ENCODE peak calls at places on chromosomes 11 and 22, in nine cellular contexts. M is H1, N is RWPE1, G is fibroblast of lung, V is SK-N-MC, B is psoas muscle, Y is right atrium auricular region, H is endodermal cell, F is AG04450. J is an unnamed sample.

GRCh38 chr11:44361883-44362282 is 51.9 kb upstream of the ALX4 start:
- DNase-seq in M (no peak), G (no peak), Y (no peak), B (no peak), F (no peak), N (no peak), V (no peak), H (no peak), J (no peak)

GRCh38 chr11:33291004-33291777 is 34.0 kb downstream of the HIPK3 start:
- DNase-seq in G (peak), M (no peak), Y (no peak), B (no peak), N (no peak), V (no peak), F (no peak), H (no peak), J (no peak)

GRCh38 chr11:19853901-19854300 is 141.3 kb downstream of the NAV2 start:
- DNase-seq in Y (no peak), B (no peak), H (no peak), M (no peak), F (peak), V (no peak), G (peak), N (no peak), J (no peak)

GRCh38 chr22:46737105-46737975 is 712 bp downstream of the CERK start:
- DNase-seq in G (peak), B (peak), H (peak), F (no peak), V (no peak), M (no peak), N (peak), Y (no peak), J (no peak)

GRCh38 chr22:44943701-44944324 is 66.0 kb downstream of the PHF21B start:
- DNase-seq in B (no peak), G (no peak), N (no peak), V (no peak), Y (no peak), H (no peak), M (no peak), F (no peak), J (no peak)

GRCh38 chr11:37502202-37502601 is 904.2 kb upstream of the RAG2 start:
- DNase-seq in V (no peak), M (no peak), Y (no peak), F (no peak), G (peak), B (no peak), H (no peak), N (no peak), J (no peak)

GRCh38 chr22:48675828-48676145 is 1151.9 kb downstream of the BRD1 start:
- DNase-seq in M (no peak), H (no peak), G (no peak), N (no peak), F (no peak), V (no peak), B (peak), Y (no peak), J (no peak)

GRCh38 chr11:117985953-117986887 is at the start of gene IL10RA:
- DNase-seq in N (peak), H (peak), V (no peak), B (peak), M (peak), F (no peak), G (peak), Y (peak), J (no peak)

GRCh38 chr11:16280256-16280682 is 76.1 kb downstream of the SOX6 start:
- DNase-seq in V (no peak), Y (no peak), B (peak), F (no peak), N (peak), M (no peak), G (peak), H (no peak), J (peak)

GRCh38 chr11:125165111-125165663 is 636 bp downstream of the PKNOX2 start:
- DNase-seq in Y (no peak), G (peak), N (peak), M (no peak), F (no peak), H (peak), B (peak), V (no peak), J (no peak)

GRCh38 chr22:29342177-29342576 is 26.7 kb upstream of the RASL10A start:
- DNase-seq in Y (no peak), N (no peak), F (no peak), G (no peak), M (no peak), H (no peak), B (no peak), V (no peak), J (no peak)

GRCh38 chr11:73130181-73130580 is 11.9 kb downstream of the FCHSD2 start:
- DNase-seq in F (no peak), V (no peak), G (no peak), N (no peak), Y (no peak), B (no peak), H (no peak), M (no peak), J (no peak)

GRCh38 chr11:331332-332060 is 10.8 kb upstream of the IFITM3 start:
- DNase-seq in F (no peak), M (no peak), N (no peak), B (no peak), V (no peak), G (no peak), H (peak), Y (no peak), J (no peak)

GRCh38 chr11:1674194-1674878 is 22.7 kb upstream of the KRTAP5-6 start:
- DNase-seq in Y (no peak), B (no peak), G (no peak), N (no peak), M (no peak), V (no peak), F (no peak), H (peak), J (no peak)

GRCh38 chr11:76033699-76034098 is 172.6 kb downstream of the WNT11 start:
- DNase-seq in B (no peak), H (no peak), M (no peak), V (no peak), N (no peak), F (no peak), G (no peak), Y (no peak), J (no peak)

GRCh38 chr11:103091441-103091809 is 535 bp downstream of the DCUN1D5 start:
- DNase-seq in N (peak), B (peak), F (no peak), V (no peak), M (no peak), Y (no peak), H (peak), G (peak), J (no peak)

GRCh38 chr11:32659672-32660071 is 76.0 kb downstream of the EIF3M start:
- DNase-seq in Y (no peak), N (peak), M (no peak), F (no peak), V (no peak), G (peak), H (no peak), B (no peak), J (no peak)

GRCh38 chr11:43687120-43687791 is 6.7 kb downstream of the HSD17B12 start:
- DNase-seq in M (no peak), H (peak), F (no peak), G (peak), V (no peak), Y (peak), B (peak), N (peak), J (no peak)

GRCh38 chr22:27580311-27580897 is 221.2 kb downstream of the MN1 start:
- DNase-seq in B (no peak), H (no peak), V (no peak), M (no peak), G (no peak), N (no peak), Y (no peak), F (no peak), J (no peak)

GRCh38 chr11:1747753-1748466 is 2.5 kb downstream of the IFITM10 start:
- DNase-seq in G (no peak), V (no peak), N (no peak), M (no peak), Y (no peak), B (peak), F (no peak), H (peak), J (no peak)

GRCh38 chr22:48021946-48022345 is 1259.5 kb downstream of the TBC1D22A start:
- DNase-seq in F (no peak), V (no peak), H (no peak), B (no peak), N (no peak), M (no peak), G (no peak), Y (no peak), J (no peak)

GRCh38 chr11:93577291-93577690 is 34.1 kb upstream of the SMCO4 start:
- DNase-seq in G (peak), V (no peak), F (no peak), Y (no peak), B (no peak), N (no peak), H (no peak), M (no peak), J (no peak)

GRCh38 chr11:45390407-45390806 is 104.3 kb upstream of the SYT13 start:
- DNase-seq in F (no peak), H (no peak), Y (no peak), B (no peak), G (no peak), V (peak), N (no peak), M (no peak), J (no peak)

GRCh38 chr22:36299295-36299694 is 46.4 kb downstream of the APOL1 start:
- DNase-seq in N (no peak), F (no peak), V (no peak), M (no peak), H (no peak), Y (no peak), G (no peak), B (peak), J (no peak)

GRCh38 chr11:102286292-102286691 is 31.0 kb upstream of the BIRC3 start:
- DNase-seq in H (no peak), M (no peak), F (no peak), B (no peak), G (no peak), V (no peak), Y (no peak), N (no peak), J (no peak)

GRCh38 chr22:36257948-36258674 is 5.2 kb downstream of the APOL1 start:
- DNase-seq in G (no peak), V (no peak), B (no peak), H (no peak), M (no peak), F (no peak), Y (no peak), N (no peak), J (no peak)

GRCh38 chr11:62129610-62130497 is 6.0 kb downstream of the INCENP start:
- DNase-seq in G (no peak), N (no peak), V (no peak), B (no peak), H (no peak), F (no peak), Y (no peak), M (no peak), J (no peak)

DNA sequence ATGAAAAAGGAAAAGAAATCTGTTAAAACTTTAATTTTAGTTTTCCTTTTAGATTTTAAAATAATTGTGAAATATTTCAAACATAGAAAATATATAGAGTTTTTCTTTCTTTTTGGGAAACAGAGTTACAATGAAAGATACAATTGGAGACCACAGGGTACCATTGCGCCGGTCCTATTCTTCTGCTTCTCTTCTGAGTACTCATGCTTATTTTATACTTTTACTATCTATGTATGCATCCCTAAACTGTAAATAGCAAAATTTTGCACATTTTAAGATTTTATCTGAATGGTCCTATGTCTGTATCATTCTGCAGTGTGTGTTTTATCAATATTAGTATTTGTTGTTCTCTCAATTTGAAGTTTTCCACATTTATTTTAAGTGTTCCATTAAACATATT is 65.0 kb downstream of the EHF start:
- DNase-seq in N (no peak), F (no peak), V (no peak), B (no peak), G (no peak), H (no peak), Y (no peak), M (no peak), J (no peak)
- H3K27ac ChIP-seq in N (no peak), F (no peak), V (no peak), B (no peak), G (no peak), H (no peak), Y (no peak), M (no peak), J (peak)

GRCh38 chr11:129286813-129287212 is 88.8 kb upstream of the BARX2 start:
- DNase-seq in V (no peak), B (no peak), G (no peak), H (no peak), M (no peak), F (no peak), N (no peak), Y (no peak), J (no peak)
- H3K27ac ChIP-seq in V (no peak), B (no peak), G (no peak), H (no peak), M (no peak), F (no peak), N (no peak), Y (no peak), J (no peak)

GRCh38 chr11:86798988-86799387 is 1.4 kb upstream of the PRSS23 start:
- DNase-seq in M (no peak), Y (no peak), N (no peak), H (no peak), B (no peak), F (peak), G (peak), V (no peak), J (no peak)

GRCh38 chr11:86800076-86800955 is at the start of gene PRSS23:
- DNase-seq in B (peak), F (no peak), G (peak), H (peak), M (no peak), N (peak), V (no peak), Y (no peak), J (no peak)

GRCh38 chr11:86800956-86801264 is 568 bp downstream of the PRSS23 start:
- DNase-seq in H (no peak), N (no peak), Y (no peak), B (no peak), F (no peak), M (no peak), G (no peak), V (no peak), J (no peak)

GRCh38 chr11:86802146-86802545 is 1.8 kb downstream of the PRSS23 start:
- DNase-seq in V (no peak), G (no peak), M (no peak), H (no peak), B (no peak), F (no peak), Y (no peak), N (no peak), J (no peak)

GRCh38 chr11:86799680-86800075 is 664 bp upstream of the PRSS23 start:
- DNase-seq in Y (no peak), H (peak), B (no peak), G (no peak), M (no peak), V (no peak), F (no peak), N (no peak), J (no peak)
- H3K27ac ChIP-seq in Y (peak), H (no peak), B (peak), G (peak), M (no peak), V (no peak), F (no peak), N (peak), J (peak)

GRCh38 chr11:35662649-35663407 is at the start of gene TRIM44:
- DNase-seq in G (peak), F (peak), V (peak), B (peak), M (peak), Y (peak), H (peak), N (peak), J (peak)

GRCh38 chr11:35662061-35662648 is 420 bp upstream of the TRIM44 start:
- DNase-seq in B (no peak), F (no peak), N (peak), G (no peak), Y (no peak), M (no peak), V (no peak), H (no peak), J (no peak)

GRCh38 chr11:35663408-35663702 is 780 bp downstream of the TRIM44 start:
- DNase-seq in B (no peak), H (no peak), M (no peak), N (no peak), V (no peak), F (no peak), Y (no peak), G (no peak), J (no peak)

GRCh38 chr11:35667257-35667656 is 4.7 kb downstream of the TRIM44 start:
- DNase-seq in H (no peak), V (no peak), G (no peak), Y (no peak), B (no peak), F (no peak), M (no peak), N (no peak), J (no peak)

DNA sequence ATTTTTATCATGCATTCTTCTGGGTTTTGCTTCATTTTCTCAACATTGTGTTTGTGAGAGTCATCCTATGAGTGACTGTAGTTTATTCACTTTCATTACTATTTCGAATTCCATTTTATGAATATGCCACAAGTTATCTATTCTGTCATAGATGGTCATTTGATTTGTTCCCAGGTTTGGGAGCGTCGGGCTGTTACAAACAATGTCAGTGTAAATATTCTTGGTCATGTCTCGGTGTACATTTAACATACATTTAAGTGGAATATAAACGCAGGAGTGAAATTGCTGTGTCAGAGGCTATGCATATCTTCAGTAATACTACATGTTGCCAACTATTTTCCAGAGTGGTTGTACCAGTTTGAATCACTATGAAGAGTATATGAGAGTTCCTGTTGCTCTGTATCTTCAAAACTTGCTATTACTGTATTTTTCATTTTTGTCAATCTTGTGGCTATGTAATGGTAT is 2.4 kb downstream of the TRIM44 start:
- DNase-seq in V (no peak), G (peak), Y (no peak), M (no peak), B (no peak), F (no peak), N (peak), H (no peak), J (no peak)
- H3K27ac ChIP-seq in V (no peak), G (no peak), Y (no peak), M (no peak), B (no peak), F (no peak), N (no peak), H (no peak), J (no peak)

DNA sequence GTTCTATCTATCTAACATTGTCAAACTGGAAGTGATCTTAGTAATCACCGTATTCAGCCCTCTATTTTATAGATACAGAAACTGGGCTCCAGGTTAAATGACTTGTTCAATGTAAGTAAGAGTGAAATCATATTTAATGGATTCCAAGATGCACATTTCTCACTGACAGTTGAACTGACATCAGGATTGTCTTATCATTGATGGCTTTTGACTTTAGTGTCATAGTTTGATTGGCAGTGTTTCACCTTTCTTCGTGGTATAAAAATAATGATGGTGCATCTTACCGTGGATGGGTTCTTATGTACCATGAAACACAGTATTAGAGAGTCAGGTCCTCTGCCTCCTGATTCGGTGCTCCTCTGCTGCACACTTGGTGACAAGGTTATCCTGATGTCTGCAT is 123.1 kb downstream of the NCAM1 start:
- DNase-seq in B (no peak), H (no peak), V (no peak), Y (no peak), M (no peak), G (no peak), F (no peak), N (no peak), J (no peak)
- H3K27ac ChIP-seq in B (no peak), H (no peak), V (no peak), Y (no peak), M (no peak), G (no peak), F (no peak), N (no peak), J (no peak)

GRCh38 chr11:11752688-11753087 is 89.1 kb upstream of the USP47 start:
- DNase-seq in G (no peak), M (no peak), F (no peak), V (no peak), H (no peak), Y (no peak), B (no peak), N (no peak), J (no peak)

GRCh38 chr11:11746454-11746853 is 95.3 kb upstream of the USP47 start:
- DNase-seq in N (no peak), V (no peak), H (no peak), B (no peak), M (no peak), F (no peak), Y (no peak), G (no peak), J (no peak)

GRCh38 chr11:11750479-11750878 is 91.3 kb upstream of the USP47 start:
- DNase-seq in M (no peak), H (no peak), V (no peak), N (no peak), G (no peak), F (no peak), Y (no peak), B (no peak), J (no peak)

GRCh38 chr11:11747570-11747969 is 94.2 kb upstream of the USP47 start:
- DNase-seq in M (no peak), G (no peak), N (no peak), F (no peak), Y (no peak), V (no peak), H (no peak), B (no peak), J (no peak)

DNA sequence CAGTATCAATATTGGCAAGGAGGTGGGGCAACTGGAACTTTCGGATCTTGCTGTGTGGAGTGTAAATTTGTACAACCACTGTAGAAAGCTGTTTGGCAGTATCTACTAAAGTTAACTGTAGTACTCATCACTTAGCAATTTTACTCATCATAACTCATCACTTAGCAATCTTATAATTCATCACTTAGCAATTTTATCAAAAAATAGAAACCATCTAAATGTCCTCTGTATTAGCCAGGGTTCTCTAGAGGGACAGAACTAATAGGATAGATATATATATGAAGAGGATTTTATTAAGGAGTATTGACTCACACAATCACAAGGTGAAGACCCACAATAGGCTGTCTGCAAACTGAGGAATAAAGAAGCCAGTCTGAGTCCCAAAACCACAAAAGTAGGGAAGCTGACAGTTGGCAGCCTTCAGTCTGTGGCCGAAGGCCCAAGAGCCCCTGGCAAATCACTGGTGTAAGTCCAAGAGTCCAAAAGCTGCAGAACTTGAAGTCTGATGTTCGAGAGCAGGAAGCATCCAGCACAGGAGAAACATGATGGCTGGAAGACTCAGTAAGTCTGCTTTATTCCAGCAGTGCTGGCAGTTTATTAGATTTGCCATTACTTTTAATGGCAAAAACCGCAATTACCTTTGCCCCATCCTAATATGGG is 92.9 kb upstream of the USP47 start:
- DNase-seq in G (peak), N (peak), M (no peak), Y (no peak), V (no peak), H (no peak), F (no peak), B (no peak), J (no peak)
- H3K27ac ChIP-seq in G (no peak), N (peak), M (no peak), Y (no peak), V (no peak), H (no peak), F (no peak), B (no peak), J (peak)

J was measured in epithelial cell of prostate.